ENCODE peak calls at places on chromosomes 4 and X, in nine cellular contexts. T, Q, I, Y, U, X, D, J and W are unnamed samples. For H3K27me3, the result is how much of the 10 kb centered on the place peaks cover.

GRCh38 chr4:153757407-153757806 is 2.4 kb downstream of the RNF175 start:
- DNase-seq in D (no peak), Q (no peak), Y (no peak), U (no peak), X (no peak), T (no peak), J (peak), I (no peak), W (no peak)

GRCh38 chrX:147890766-147891165 is 21.0 kb upstream of the FMR1 start:
- DNase-seq in Q (no peak), D (no peak), X (no peak), Y (no peak), U (no peak), T (no peak), I (no peak), J (no peak), W (no peak)

GRCh38 chr4:143531368-143531767 is 17.9 kb downstream of the SMARCA5 start:
- DNase-seq in X (no peak), J (peak), Q (no peak), I (peak), Y (no peak), D (no peak), U (no peak), T (no peak), W (no peak)

GRCh38 chr4:40458109-40458508 is 123.0 kb downstream of the CHRNA9 start:
- DNase-seq in T (no peak), U (no peak), J (no peak), X (no peak), D (no peak), I (no peak), Y (no peak), Q (no peak), W (no peak)

GRCh38 chrX:107449490-107450175 is at the start of gene FRMPD3:
- DNase-seq in D (no peak), X (no peak), U (no peak), Q (no peak), Y (no peak), I (peak), J (peak), T (no peak), W (no peak)

GRCh38 chrX:51614353-51614752 is 4.4 kb downstream of the CENPVL3 start:
- DNase-seq in X (peak), T (no peak), U (no peak), J (peak), D (no peak), Y (peak), I (peak), Q (no peak), W (no peak)

GRCh38 chrX:145532176-145532780 is 285.0 kb downstream of the SPANXN1 start:
- DNase-seq in X (no peak), U (no peak), T (no peak), D (no peak), Y (no peak), Q (no peak), J (no peak), I (no peak), W (no peak)

GRCh38 chr4:39818646-39819045 is 120.7 kb downstream of the UBE2K start:
- DNase-seq in T (no peak), X (no peak), J (no peak), I (no peak), Q (no peak), Y (no peak), D (no peak), U (no peak), W (peak)

GRCh38 chrX:13699183-13699826 is 10.4 kb downstream of the RAB9A start:
- DNase-seq in J (no peak), Y (no peak), I (no peak), Q (peak), D (peak), T (no peak), U (no peak), X (no peak), W (no peak)

GRCh38 chrX:26254436-26254835 is 38.5 kb downstream of the MAGEB5 start:
- DNase-seq in Y (no peak), I (no peak), X (no peak), T (no peak), U (no peak), Q (no peak), D (no peak), J (no peak), W (no peak)

GRCh38 chrX:40012800-40013682 is 84.7 kb downstream of the BCOR start:
- DNase-seq in T (no peak), Y (peak), D (peak), J (peak), I (no peak), U (peak), Q (peak), X (no peak), W (peak)

GRCh38 chrX:154013001-154013421 is 6.7 kb downstream of the IRAK1 start:
- DNase-seq in U (no peak), D (no peak), Q (no peak), X (no peak), T (no peak), I (no peak), Y (no peak), J (no peak), W (no peak)
- TF ChIP-seq POLR2AphosphoS5 in U (no peak), D (no peak), Q (no peak), X (no peak), T (no peak), I (no peak), Y (no peak), J (no peak), W (no peak)

DNA sequence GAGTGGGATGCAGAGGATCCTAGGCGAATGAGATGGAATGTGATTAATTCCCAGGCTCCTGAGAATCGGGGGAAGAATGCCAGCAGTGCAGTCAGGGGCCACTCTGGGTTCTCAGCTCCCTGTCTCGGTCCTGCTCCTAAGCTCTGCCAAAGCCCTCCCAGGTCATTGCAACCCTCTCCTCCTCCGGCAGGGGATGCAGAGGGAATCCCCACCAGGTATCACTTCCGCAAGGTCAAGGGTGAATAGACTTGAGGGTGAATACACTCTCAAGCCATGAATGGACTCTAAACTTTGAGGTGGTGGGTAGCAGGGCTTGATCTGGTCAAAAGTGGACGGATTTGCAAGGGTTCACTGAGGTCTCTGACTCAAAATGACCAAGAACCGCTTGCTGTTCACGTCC is 139.3 kb upstream of the MXRA5 start:
- DNase-seq in J (peak), U (no peak), D (no peak), T (no peak), X (no peak), Y (no peak), I (no peak), Q (no peak), W (no peak)
- TF ChIP-seq CTCF in J (no peak), U (no peak), D (no peak), T (no peak), X (no peak), Y (peak), I (no peak), Q (no peak), W (no peak)

DNA sequence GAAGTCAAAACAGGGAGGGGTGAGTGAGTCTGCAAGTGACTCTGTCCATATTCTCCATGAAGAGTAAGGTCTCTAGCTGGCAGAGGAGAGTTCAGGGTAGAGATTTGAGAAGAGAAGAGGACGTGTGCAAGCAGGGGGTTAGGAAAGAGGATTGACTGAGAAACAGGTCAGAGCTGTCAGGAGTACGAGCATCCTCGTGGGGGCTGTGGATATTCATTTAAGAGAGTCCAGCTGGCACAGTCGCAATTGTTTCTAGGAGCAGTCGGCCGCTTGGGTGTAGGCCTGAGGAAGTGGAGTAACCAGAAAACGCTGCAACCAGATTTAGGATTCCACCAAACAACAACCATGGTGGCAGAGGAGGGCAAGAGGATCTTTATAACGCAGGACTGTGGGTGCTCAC is 27.9 kb downstream of the PROM1 start:
- DNase-seq in T (no peak), Y (no peak), D (no peak), U (no peak), I (no peak), Q (no peak), J (no peak), X (no peak), W (no peak)
- H3K27me3 ChIP-seq in T (under half), Y (under half), D (under half), U (under half), I (under half), Q (under half), J (under half), X (under half), W (under half)

DNA sequence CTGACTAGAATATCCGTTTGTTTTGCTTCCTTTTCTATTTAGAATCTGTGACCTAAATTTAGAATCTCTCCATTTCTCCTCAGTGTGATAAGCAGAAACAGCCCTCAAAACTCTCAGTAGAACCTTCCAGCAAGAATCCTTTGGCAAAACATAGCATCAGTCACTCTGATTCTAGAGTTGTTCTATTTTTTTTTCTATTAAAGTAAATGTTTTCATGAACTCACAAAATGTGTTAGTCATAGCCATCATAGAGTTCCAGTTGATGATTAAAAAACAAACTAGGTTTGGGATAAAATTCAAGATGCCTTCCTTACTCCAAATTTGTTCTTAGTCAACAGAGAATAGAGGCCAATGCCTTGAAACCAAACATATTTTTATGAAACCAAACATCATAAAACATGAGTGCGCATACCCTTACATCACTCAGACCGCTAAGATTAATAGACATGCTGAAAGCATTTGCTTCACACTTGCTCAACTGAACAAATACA is 13.2 kb upstream of the C1QTNF7 start:
- DNase-seq in D (no peak), Y (no peak), T (no peak), J (no peak), U (no peak), I (no peak), Q (no peak), X (no peak), W (no peak)
- TF ChIP-seq POLR2AphosphoS5 in D (peak), Y (no peak), T (no peak), J (no peak), U (peak), I (no peak), Q (no peak), X (no peak), W (peak)

GRCh38 chr4:20422398-20422797 is 170.7 kb downstream of the SLIT2 start:
- DNase-seq in T (no peak), J (peak), D (peak), Q (peak), X (peak), U (peak), I (peak), Y (peak), W (no peak)
- TF ChIP-seq CTCF in T (peak), J (peak), D (peak), Q (peak), X (peak), U (peak), I (peak), Y (no peak), W (peak)

DNA sequence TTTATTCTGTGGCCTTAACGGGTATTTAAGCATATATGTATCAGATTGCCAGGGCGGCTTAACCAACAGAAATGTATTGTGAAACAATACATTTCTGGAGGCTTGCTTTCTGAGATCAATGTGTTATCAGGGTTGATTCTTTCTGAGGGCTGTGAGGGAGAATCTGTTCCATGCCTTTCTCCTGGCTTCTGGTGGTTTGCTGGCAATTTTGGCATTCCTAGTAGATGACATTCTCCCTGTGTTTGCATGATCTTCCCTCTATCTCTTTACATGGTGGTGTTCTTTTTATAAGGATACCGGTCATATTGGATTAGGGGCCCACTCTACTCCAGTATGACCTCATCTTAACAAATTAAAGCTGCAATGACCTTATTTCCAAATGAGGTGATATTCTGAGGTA is 16.9 kb upstream of the CEP135 start:
- DNase-seq in Y (no peak), U (no peak), J (no peak), I (no peak), D (no peak), Q (no peak), T (no peak), X (no peak), W (no peak)
- H3K27me3 ChIP-seq in Y (under half), U (under half), J (under half), I (under half), D (under half), Q (under half), T (under half), X (under half), W (under half)

GRCh38 chr4:62804075-62804474 is 1603.9 kb downstream of the ADGRL3 start:
- DNase-seq in I (no peak), D (no peak), Q (no peak), Y (no peak), U (no peak), X (no peak), J (no peak), T (no peak), W (no peak)

GRCh38 chr4:62806786-62807185 is 1602.5 kb downstream of the TECRL start:
- DNase-seq in Q (no peak), D (peak), U (no peak), I (no peak), Y (no peak), X (no peak), J (no peak), T (no peak), W (no peak)
- TF ChIP-seq POLR2AphosphoS5 in Q (no peak), D (no peak), U (no peak), I (no peak), Y (no peak), X (no peak), J (no peak), T (no peak), W (no peak)